ENCODE peak calls at places on chromosome 20, in nine cellular contexts. Y is bronchial epithelial cell; B is DMS 273 treated with DMSO at 0.1 percent for 48 hours; N is posterior cingulate gyrus; M is T-helper 17 cell; J is activated CD4-positive, alpha-beta T cell treated with anti-CD3 and anti-CD28 coated beads for 48 hours; W is stimulated activated CD8-positive, alpha-beta memory T cell treated with anti-CD3 and anti-CD28 coated beads, Interleukin-15, amount 100 ng/mL, for 1 hour; U is adrenal gland; K is tibial nerve. E is an unnamed sample.

GRCh38 chr20:8721098-8721497 is 347.8 kb upstream of the PLCB4 start:
- DNase-seq in Y (peak; percentile 44), B (peak; percentile 21), N (peak; percentile 33), M (no peak), J (peak; percentile 15), W (no peak), U (peak; percentile 84), K (no peak), E (peak; percentile 57)

GRCh38 chr20:57076951-57077350 is 189.5 kb downstream of the BMP7 start:
- DNase-seq in Y (no peak), B (no peak), N (no peak), M (no peak), J (no peak), W (no peak), U (no peak), K (no peak), E (no peak)

GRCh38 chr20:62405108-62405980 is 1.7 kb downstream of the CABLES2 start:
- DNase-seq in Y (peak; percentile 32), B (no peak), N (no peak), M (no peak), J (no peak), W (no peak), U (peak; percentile 84), K (peak; percentile 30), E (no peak)

GRCh38 chr20:45823949-45824835 is 2.9 kb downstream of the TNNC2 start:
- DNase-seq in Y (peak; percentile 28), B (no peak), N (no peak), M (peak; percentile 41), J (peak; percentile 70), W (peak; percentile 27), U (peak; percentile 76), K (no peak), E (peak; percentile 13)

GRCh38 chr20:2865630-2866029 is 7.7 kb upstream of the PTPRA start:
- DNase-seq in Y (no peak), B (no peak), N (no peak), M (no peak), J (peak; percentile 75), W (peak; percentile 16), U (no peak), K (no peak), E (no peak)

GRCh38 chr20:47502271-47502730 is 614 bp downstream of the NCOA3 start:
- DNase-seq in Y (no peak), B (no peak), N (no peak), M (peak; percentile 15), J (peak; percentile 41), W (no peak), U (no peak), K (no peak), E (peak; percentile 15)

GRCh38 chr20:31605902-31606677 is 1.0 kb downstream of the ID1 start:
- DNase-seq in Y (no peak), B (no peak), N (no peak), M (no peak), J (no peak), W (no peak), U (no peak), K (no peak), E (peak; percentile 14)

GRCh38 chr20:33862709-33863403 is 51.7 kb downstream of the CHMP4B start:
- DNase-seq in Y (no peak), B (no peak), N (no peak), M (peak; percentile 20), J (peak; percentile 61), W (peak; percentile 17), U (peak; percentile 67), K (no peak), E (peak; percentile 19)

GRCh38 chr20:17654649-17655285 is 27.3 kb downstream of the RRBP1 start:
- DNase-seq in Y (peak; percentile 15), B (no peak), N (no peak), M (no peak), J (no peak), W (no peak), U (peak; percentile 68), K (peak; percentile 63), E (no peak)

GRCh38 chr20:57829805-57830514 is 120.1 kb upstream of the PMEPA1 start:
- DNase-seq in Y (no peak), B (no peak), N (no peak), M (no peak), J (no peak), W (no peak), U (no peak), K (no peak), E (no peak)

GRCh38 chr20:58511364-58511763 is 3.8 kb downstream of the APCDD1L start:
- DNase-seq in Y (peak; percentile 64), B (no peak), N (no peak), M (no peak), J (no peak), W (no peak), U (peak; percentile 60), K (no peak), E (no peak)

GRCh38 chr20:45419188-45420091 is 3.5 kb downstream of the PIGT start:
- DNase-seq in Y (peak; percentile 100), B (no peak), N (no peak), M (no peak), J (peak; percentile 32), W (no peak), U (peak; percentile 91), K (no peak), E (peak; percentile 85)

GRCh38 chr20:1567392-1568165 is 10.1 kb upstream of the SIRPD start:
- DNase-seq in Y (peak; percentile 96), B (no peak), N (no peak), M (no peak), J (no peak), W (no peak), U (no peak), K (no peak), E (no peak)

GRCh38 chr20:3105256-3106137 is 21.0 kb upstream of the AVP start:
- DNase-seq in Y (no peak), B (no peak), N (no peak), M (no peak), J (no peak), W (no peak), U (no peak), K (no peak), E (no peak)

GRCh38 chr20:62955519-62956386 is 3.2 kb downstream of the SLC17A9 start:
- DNase-seq in Y (no peak), B (no peak), N (no peak), M (no peak), J (no peak), W (no peak), U (no peak), K (no peak), E (no peak)

GRCh38 chr20:5135363-5136012 is 8.7 kb downstream of the CDS2 start:
- DNase-seq in Y (no peak), B (no peak), N (no peak), M (no peak), J (no peak), W (no peak), U (peak; percentile 74), K (no peak), E (no peak)

GRCh38 chr20:60206259-60206658 is 248.0 kb downstream of the CDH26 start:
- DNase-seq in Y (peak; percentile 47), B (no peak), N (no peak), M (no peak), J (no peak), W (no peak), U (no peak), K (no peak), E (no peak)

GRCh38 chr20:37773260-37773825 is 79.5 kb downstream of the CTNNBL1 start:
- DNase-seq in Y (peak; percentile 12), B (no peak), N (no peak), M (no peak), J (no peak), W (no peak), U (no peak), K (no peak), E (no peak)

GRCh38 chr20:43550456-43550855 is 8.4 kb upstream of the SGK2 start:
- DNase-seq in Y (no peak), B (no peak), N (no peak), M (no peak), J (no peak), W (no peak), U (no peak), K (no peak), E (no peak)

GRCh38 chr20:20321134-20321533 is 46.8 kb upstream of the INSM1 start:
- DNase-seq in Y (peak; percentile 51), B (no peak), N (no peak), M (no peak), J (no peak), W (no peak), U (no peak), K (no peak), E (no peak)

GRCh38 chr20:25508083-25508770 is 77.1 kb downstream of the NINL start:
- DNase-seq in Y (peak; percentile 18), B (no peak), N (no peak), M (no peak), J (no peak), W (no peak), U (peak; percentile 88), K (no peak), E (no peak)

GRCh38 chr20:50385733-50386640 is 124.2 kb upstream of the PTPN1 start:
- DNase-seq in Y (no peak), B (no peak), N (no peak), M (no peak), J (peak; percentile 48), W (peak; percentile 20), U (no peak), K (no peak), E (no peak)

GRCh38 chr20:49450281-49450707 is 32.2 kb downstream of the KCNB1 start:
- DNase-seq in Y (no peak), B (no peak), N (no peak), M (no peak), J (no peak), W (no peak), U (no peak), K (no peak), E (no peak)

GRCh38 chr20:46135856-46136633 is 17.9 kb downstream of the CD40 start:
- DNase-seq in Y (no peak), B (no peak), N (no peak), M (no peak), J (no peak), W (no peak), U (no peak), K (no peak), E (no peak)

GRCh38 chr20:54431545-54431944 is 43.8 kb upstream of the DOK5 start:
- DNase-seq in Y (no peak), B (no peak), N (no peak), M (no peak), J (no peak), W (no peak), U (no peak), K (no peak), E (no peak)

GRCh38 chr20:41299899-41300298 is 17.6 kb downstream of the ZHX3 start:
- DNase-seq in Y (no peak), B (no peak), N (no peak), M (no peak), J (no peak), W (no peak), U (no peak), K (no peak), E (no peak)

GRCh38 chr20:11972478-11972877 is 54.8 kb downstream of the BTBD3 start:
- DNase-seq in Y (no peak), B (peak; percentile 3), N (no peak), M (no peak), J (no peak), W (no peak), U (no peak), K (no peak), E (no peak)

GRCh38 chr20:48350291-48350988 is 477.4 kb downstream of the PREX1 start:
- DNase-seq in Y (no peak), B (no peak), N (no peak), M (no peak), J (peak; percentile 28), W (no peak), U (no peak), K (no peak), E (no peak)

GRCh38 chr20:37297066-37297736 is 7.7 kb downstream of the MANBAL start:
- DNase-seq in Y (peak; percentile 35), B (no peak), N (no peak), M (no peak), J (no peak), W (no peak), U (no peak), K (no peak), E (peak; percentile 31)

GRCh38 chr20:34010405-34010895 is 16.7 kb downstream of the RALY start:
- DNase-seq in Y (no peak), B (no peak), N (no peak), M (no peak), J (no peak), W (no peak), U (no peak), K (no peak), E (no peak)

GRCh38 chr20:1800777-1801176 is 94.4 kb upstream of the SIRPA start:
- DNase-seq in Y (peak; percentile 50), B (peak; percentile 20), N (no peak), M (no peak), J (no peak), W (no peak), U (no peak), K (no peak), E (no peak)